ENCODE peak calls at places on chromosomes 1 and 21, in four cellular contexts. N, Y, B and C are unnamed samples.

GRCh38 chr1:228293393-228293792 is 85.5 kb downstream of the OBSCN start:
- DNase-seq in B (no peak), Y (no peak), N (no peak), C (no peak)

GRCh38 chr1:192516776-192517297 is 58.7 kb upstream of the RGS1 start:
- DNase-seq in N (peak; percentile 66), Y (no peak), B (peak; percentile 89), C (peak; percentile 51)

GRCh38 chr1:63463248-63463647 is 59.8 kb downstream of the ITGB3BP start:
- DNase-seq in Y (no peak), B (no peak), N (no peak), C (no peak)

GRCh38 chr1:205065666-205066065 is 18.6 kb downstream of the TMEM81 start:
- DNase-seq in Y (no peak), N (no peak), B (no peak), C (no peak)

GRCh38 chr1:6582370-6582769 is 2.6 kb downstream of the ZBTB48 start:
- DNase-seq in Y (no peak), B (no peak), N (peak; percentile 86), C (peak; percentile 36)

GRCh38 chr1:29519733-29520132 is 283.4 kb downstream of the PTPRU start:
- DNase-seq in B (no peak), Y (no peak), N (no peak), C (no peak)

GRCh38 chr1:17877896-17878295 is 122.8 kb downstream of the ACTL8 start:
- DNase-seq in N (no peak), Y (no peak), B (no peak), C (no peak)

GRCh38 chr1:44707959-44708831 is 22.8 kb downstream of the RNU5D-1 start:
- DNase-seq in N (peak; percentile 74), B (peak; percentile 50), Y (no peak), C (no peak)

GRCh38 chr1:168085401-168085872 is 51.3 kb downstream of the GPR161 start:
- DNase-seq in Y (no peak), B (no peak), N (no peak), C (no peak)

GRCh38 chr21:38957575-38958340 is 152.0 kb downstream of the ETS2 start:
- DNase-seq in Y (peak; percentile 30), B (no peak), N (peak; percentile 11), C (no peak)

GRCh38 chr1:20588634-20589225 is at the start of gene CDA:
- DNase-seq in Y (peak; percentile 2), N (peak; percentile 59), B (no peak), C (peak; percentile 83)

GRCh38 chr1:172005856-172006255 is 164.6 kb downstream of the DNM3 start:
- DNase-seq in N (peak; percentile 86), B (no peak), Y (no peak), C (peak; percentile 24)

GRCh38 chr1:226722240-226722900 is 16.7 kb downstream of the ITPKB start:
- DNase-seq in N (no peak), B (no peak), Y (peak; percentile 4), C (no peak)

GRCh38 chr1:156124557-156125483 is 10.3 kb downstream of the LMNA start:
- DNase-seq in N (peak; percentile 85), B (peak; percentile 43), Y (no peak), C (peak; percentile 73)

GRCh38 chr21:37742532-37742931 is 173.7 kb downstream of the KCNJ6 start:
- DNase-seq in Y (no peak), B (no peak), N (no peak), C (no peak)

GRCh38 chr1:24888971-24889670 is 41.0 kb downstream of the RUNX3 start:
- DNase-seq in B (no peak), Y (no peak), N (no peak), C (no peak)

GRCh38 chr1:64745986-64746940 is 1.4 kb downstream of the RAVER2 start:
- DNase-seq in N (peak; percentile 11), Y (no peak), B (no peak), C (no peak)

GRCh38 chr1:47927165-47927564 is 70.0 kb downstream of the TRABD2B start:
- DNase-seq in N (peak; percentile 50), B (no peak), Y (no peak), C (no peak)

GRCh38 chr1:235938714-235939487 is 72.2 kb upstream of the LYST start:
- DNase-seq in B (no peak), Y (no peak), N (no peak), C (no peak)

GRCh38 chr1:26739251-26739914 is 43.6 kb downstream of the ARID1A start:
- DNase-seq in B (peak; percentile 37), Y (no peak), N (no peak), C (no peak)

GRCh38 chr21:23452384-23453083 is 2154.7 kb downstream of the MRPL39 start:
- DNase-seq in N (peak; percentile 1), B (no peak), Y (no peak), C (peak; percentile 70)

GRCh38 chr1:200139661-200140250 is 112.2 kb downstream of the NR5A2 start:
- DNase-seq in B (peak; percentile 10), N (peak; percentile 74), Y (peak; percentile 46), C (peak; percentile 66)

GRCh38 chr1:223652436-223652901 is 13.0 kb downstream of the CAPN8 start:
- DNase-seq in Y (no peak), B (no peak), N (no peak), C (peak; percentile 19)

GRCh38 chr1:11654571-11655262 is at the start of gene FBXO44:
- DNase-seq in N (no peak), B (peak; percentile 63), Y (no peak), C (peak; percentile 67)